ENCODE peak calls at places on chromosomes 7 and 10, in nine cellular contexts. One of them, this sample, is unnamed.

GRCh38 chr10:58743466-58744115 is 230.9 kb downstream of the BICC1 start:
- DNase-seq in keratinocyte: no peak
- DNase-seq in mesenchymal stem cell: peak
- DNase-seq in transverse colon: no peak
- DNase-seq in foreskin keratinocyte: no peak
- DNase-seq in IMR-90: peak
- DNase-seq in cardiac muscle cell: peak
- DNase-seq in heart right ventricle: no peak
- DNase-seq in K562: no peak
- DNase-seq in this sample: no peak

GRCh38 chr10:82242778-82243177 is 367.8 kb downstream of the NRG3 start:
- DNase-seq in keratinocyte: no peak
- DNase-seq in heart right ventricle: no peak
- DNase-seq in mesenchymal stem cell: no peak
- DNase-seq in foreskin keratinocyte: no peak
- DNase-seq in transverse colon: peak
- DNase-seq in cardiac muscle cell: no peak
- DNase-seq in K562: no peak
- DNase-seq in IMR-90: no peak
- DNase-seq in this sample: no peak

GRCh38 chr7:105268511-105269392 is 120.0 kb downstream of the SRPK2 start:
- DNase-seq in IMR-90: peak
- DNase-seq in transverse colon: no peak
- DNase-seq in heart right ventricle: no peak
- DNase-seq in keratinocyte: peak
- DNase-seq in K562: no peak
- DNase-seq in cardiac muscle cell: peak
- DNase-seq in foreskin keratinocyte: peak
- DNase-seq in mesenchymal stem cell: peak
- DNase-seq in this sample: no peak

GRCh38 chr7:74292757-74293576 is 3.8 kb downstream of the CLIP2 start:
- DNase-seq in mesenchymal stem cell: no peak
- DNase-seq in cardiac muscle cell: no peak
- DNase-seq in foreskin keratinocyte: no peak
- DNase-seq in transverse colon: peak
- DNase-seq in IMR-90: no peak
- DNase-seq in keratinocyte: no peak
- DNase-seq in heart right ventricle: no peak
- DNase-seq in K562: peak
- DNase-seq in this sample: no peak

GRCh38 chr7:140060788-140061606 is 1.8 kb downstream of the PARP12 start:
- DNase-seq in keratinocyte: no peak
- DNase-seq in IMR-90: peak
- DNase-seq in K562: no peak
- DNase-seq in cardiac muscle cell: peak
- DNase-seq in heart right ventricle: peak
- DNase-seq in mesenchymal stem cell: peak
- DNase-seq in foreskin keratinocyte: peak
- DNase-seq in transverse colon: peak
- DNase-seq in this sample: no peak

GRCh38 chr10:35005868-35006267 is 84.3 kb downstream of the CUL2 start:
- DNase-seq in heart right ventricle: no peak
- DNase-seq in keratinocyte: peak
- DNase-seq in K562: no peak
- DNase-seq in foreskin keratinocyte: peak
- DNase-seq in IMR-90: peak
- DNase-seq in cardiac muscle cell: peak
- DNase-seq in mesenchymal stem cell: peak
- DNase-seq in transverse colon: no peak
- DNase-seq in this sample: no peak

GRCh38 chr10:27319752-27320561 is 79.4 kb upstream of the ACBD5 start:
- DNase-seq in foreskin keratinocyte: peak
- DNase-seq in heart right ventricle: peak
- DNase-seq in IMR-90: peak
- DNase-seq in cardiac muscle cell: peak
- DNase-seq in K562: peak
- DNase-seq in transverse colon: peak
- DNase-seq in keratinocyte: peak
- DNase-seq in mesenchymal stem cell: peak
- DNase-seq in this sample: no peak

GRCh38 chr7:40474790-40475680 is 340.2 kb downstream of the SUGCT start:
- DNase-seq in heart right ventricle: no peak
- DNase-seq in IMR-90: no peak
- DNase-seq in transverse colon: no peak
- DNase-seq in mesenchymal stem cell: no peak
- DNase-seq in foreskin keratinocyte: no peak
- DNase-seq in keratinocyte: no peak
- DNase-seq in K562: no peak
- DNase-seq in cardiac muscle cell: no peak
- DNase-seq in this sample: no peak

GRCh38 chr10:87613766-87614165 is 45.9 kb upstream of the PAPSS2 start:
- DNase-seq in keratinocyte: no peak
- DNase-seq in IMR-90: peak
- DNase-seq in heart right ventricle: no peak
- DNase-seq in cardiac muscle cell: no peak
- DNase-seq in foreskin keratinocyte: no peak
- DNase-seq in transverse colon: no peak
- DNase-seq in K562: no peak
- DNase-seq in mesenchymal stem cell: no peak
- DNase-seq in this sample: no peak

GRCh38 chr10:3225589-3225988 is 53.0 kb upstream of the PITRM1 start:
- DNase-seq in foreskin keratinocyte: peak
- DNase-seq in transverse colon: no peak
- DNase-seq in cardiac muscle cell: peak
- DNase-seq in keratinocyte: peak
- DNase-seq in mesenchymal stem cell: peak
- DNase-seq in heart right ventricle: no peak
- DNase-seq in IMR-90: peak
- DNase-seq in K562: no peak
- DNase-seq in this sample: no peak

GRCh38 chr10:103711351-103711994 is 143.9 kb downstream of the SH3PXD2A start:
- DNase-seq in K562: no peak
- DNase-seq in mesenchymal stem cell: no peak
- DNase-seq in keratinocyte: no peak
- DNase-seq in foreskin keratinocyte: no peak
- DNase-seq in transverse colon: no peak
- DNase-seq in IMR-90: no peak
- DNase-seq in cardiac muscle cell: no peak
- DNase-seq in heart right ventricle: no peak
- DNase-seq in this sample: no peak

GRCh38 chr7:74412603-74413002 is 41.1 kb upstream of the GTF2IRD1 start:
- DNase-seq in keratinocyte: no peak
- DNase-seq in foreskin keratinocyte: no peak
- DNase-seq in IMR-90: peak
- DNase-seq in K562: peak
- DNase-seq in mesenchymal stem cell: peak
- DNase-seq in cardiac muscle cell: peak
- DNase-seq in transverse colon: no peak
- DNase-seq in heart right ventricle: no peak
- DNase-seq in this sample: no peak

GRCh38 chr7:87934699-87935372 is 785 bp downstream of the ADAM22 start:
- DNase-seq in cardiac muscle cell: peak
- DNase-seq in heart right ventricle: no peak
- DNase-seq in foreskin keratinocyte: peak
- DNase-seq in mesenchymal stem cell: peak
- DNase-seq in transverse colon: peak
- DNase-seq in IMR-90: no peak
- DNase-seq in K562: no peak
- DNase-seq in keratinocyte: no peak
- DNase-seq in this sample: peak

GRCh38 chr7:92880212-92881090 is 44.1 kb upstream of the CDK6 start:
- DNase-seq in K562: no peak
- DNase-seq in cardiac muscle cell: peak
- DNase-seq in heart right ventricle: no peak
- DNase-seq in IMR-90: no peak
- DNase-seq in mesenchymal stem cell: no peak
- DNase-seq in foreskin keratinocyte: no peak
- DNase-seq in transverse colon: no peak
- DNase-seq in keratinocyte: no peak
- DNase-seq in this sample: peak

GRCh38 chr10:70771311-70772194 is 13.6 kb downstream of the TBATA start:
- DNase-seq in IMR-90: no peak
- DNase-seq in transverse colon: no peak
- DNase-seq in cardiac muscle cell: no peak
- DNase-seq in K562: no peak
- DNase-seq in mesenchymal stem cell: no peak
- DNase-seq in keratinocyte: no peak
- DNase-seq in heart right ventricle: no peak
- DNase-seq in foreskin keratinocyte: no peak
- DNase-seq in this sample: no peak

GRCh38 chr7:112763298-112763697 is 26.9 kb downstream of the TMEM168 start:
- DNase-seq in IMR-90: no peak
- DNase-seq in foreskin keratinocyte: no peak
- DNase-seq in cardiac muscle cell: no peak
- DNase-seq in keratinocyte: no peak
- DNase-seq in transverse colon: no peak
- DNase-seq in heart right ventricle: no peak
- DNase-seq in K562: no peak
- DNase-seq in mesenchymal stem cell: no peak
- DNase-seq in this sample: no peak

GRCh38 chr10:26860026-26860541 is 674 bp downstream of the ABI1 start:
- DNase-seq in mesenchymal stem cell: peak
- DNase-seq in keratinocyte: no peak
- DNase-seq in foreskin keratinocyte: peak
- DNase-seq in IMR-90: peak
- DNase-seq in cardiac muscle cell: peak
- DNase-seq in heart right ventricle: peak
- DNase-seq in transverse colon: peak
- DNase-seq in K562: peak
- DNase-seq in this sample: peak

GRCh38 chr7:71645836-71646235 is 513.9 kb downstream of the GALNT17 start:
- DNase-seq in mesenchymal stem cell: no peak
- DNase-seq in cardiac muscle cell: no peak
- DNase-seq in heart right ventricle: no peak
- DNase-seq in keratinocyte: no peak
- DNase-seq in IMR-90: no peak
- DNase-seq in foreskin keratinocyte: peak
- DNase-seq in K562: no peak
- DNase-seq in transverse colon: no peak
- DNase-seq in this sample: no peak

GRCh38 chr10:21238044-21238443 is 287.4 kb downstream of the SKIDA1 start:
- DNase-seq in heart right ventricle: no peak
- DNase-seq in mesenchymal stem cell: no peak
- DNase-seq in cardiac muscle cell: no peak
- DNase-seq in IMR-90: no peak
- DNase-seq in K562: no peak
- DNase-seq in keratinocyte: no peak
- DNase-seq in transverse colon: no peak
- DNase-seq in foreskin keratinocyte: no peak
- DNase-seq in this sample: no peak

GRCh38 chr7:26850193-26850651 is 14.2 kb downstream of the SKAP2 start:
- DNase-seq in cardiac muscle cell: no peak
- DNase-seq in foreskin keratinocyte: peak
- DNase-seq in K562: peak
- DNase-seq in transverse colon: no peak
- DNase-seq in heart right ventricle: no peak
- DNase-seq in mesenchymal stem cell: no peak
- DNase-seq in IMR-90: peak
- DNase-seq in keratinocyte: no peak
- DNase-seq in this sample: no peak
- H3K27ac ChIP-seq in cardiac muscle cell: no peak
- H3K27ac ChIP-seq in foreskin keratinocyte: peak
- H3K27ac ChIP-seq in K562: peak
- H3K27ac ChIP-seq in transverse colon: no peak
- H3K27ac ChIP-seq in heart right ventricle: no peak
- H3K27ac ChIP-seq in mesenchymal stem cell: no peak
- H3K27ac ChIP-seq in IMR-90: no peak
- H3K27ac ChIP-seq in keratinocyte: peak
- H3K27ac ChIP-seq in this sample: no peak

GRCh38 chr7:24943096-24943948 is 36.7 kb downstream of the OSBPL3 start:
- DNase-seq in K562: no peak
- DNase-seq in cardiac muscle cell: no peak
- DNase-seq in keratinocyte: no peak
- DNase-seq in mesenchymal stem cell: no peak
- DNase-seq in heart right ventricle: no peak
- DNase-seq in IMR-90: no peak
- DNase-seq in transverse colon: no peak
- DNase-seq in foreskin keratinocyte: no peak
- DNase-seq in this sample: no peak
- H3K27ac ChIP-seq in K562: no peak
- H3K27ac ChIP-seq in cardiac muscle cell: no peak
- H3K27ac ChIP-seq in keratinocyte: no peak
- H3K27ac ChIP-seq in mesenchymal stem cell: no peak
- H3K27ac ChIP-seq in heart right ventricle: no peak
- H3K27ac ChIP-seq in IMR-90: no peak
- H3K27ac ChIP-seq in transverse colon: no peak
- H3K27ac ChIP-seq in foreskin keratinocyte: no peak
- H3K27ac ChIP-seq in this sample: no peak

GRCh38 chr10:52488606-52489485 is 174.8 kb downstream of the DKK1 start:
- DNase-seq in K562: no peak
- DNase-seq in mesenchymal stem cell: peak
- DNase-seq in transverse colon: no peak
- DNase-seq in foreskin keratinocyte: peak
- DNase-seq in heart right ventricle: no peak
- DNase-seq in keratinocyte: no peak
- DNase-seq in IMR-90: peak
- DNase-seq in cardiac muscle cell: peak
- DNase-seq in this sample: no peak
- H3K27ac ChIP-seq in K562: no peak
- H3K27ac ChIP-seq in mesenchymal stem cell: no peak
- H3K27ac ChIP-seq in transverse colon: no peak
- H3K27ac ChIP-seq in foreskin keratinocyte: peak
- H3K27ac ChIP-seq in heart right ventricle: no peak
- H3K27ac ChIP-seq in keratinocyte: peak
- H3K27ac ChIP-seq in IMR-90: peak
- H3K27ac ChIP-seq in cardiac muscle cell: no peak
- H3K27ac ChIP-seq in this sample: no peak

GRCh38 chr7:50203521-50203920 is 101.0 kb upstream of the IKZF1 start:
- DNase-seq in K562: no peak
- DNase-seq in mesenchymal stem cell: no peak
- DNase-seq in transverse colon: no peak
- DNase-seq in keratinocyte: no peak
- DNase-seq in heart right ventricle: no peak
- DNase-seq in cardiac muscle cell: no peak
- DNase-seq in IMR-90: no peak
- DNase-seq in foreskin keratinocyte: no peak
- DNase-seq in this sample: no peak

GRCh38 chr7:50196719-50197118 is 103.7 kb upstream of the ZPBP start:
- DNase-seq in heart right ventricle: no peak
- DNase-seq in foreskin keratinocyte: no peak
- DNase-seq in keratinocyte: no peak
- DNase-seq in cardiac muscle cell: no peak
- DNase-seq in transverse colon: no peak
- DNase-seq in IMR-90: no peak
- DNase-seq in mesenchymal stem cell: no peak
- DNase-seq in K562: no peak
- DNase-seq in this sample: no peak

GRCh38 chr7:50202052-50202555 is 102.4 kb upstream of the IKZF1 start:
- DNase-seq in transverse colon: no peak
- DNase-seq in foreskin keratinocyte: no peak
- DNase-seq in heart right ventricle: no peak
- DNase-seq in K562: no peak
- DNase-seq in cardiac muscle cell: no peak
- DNase-seq in mesenchymal stem cell: no peak
- DNase-seq in keratinocyte: no peak
- DNase-seq in IMR-90: no peak
- DNase-seq in this sample: no peak

GRCh38 chr7:50199824-50200223 is 104.7 kb upstream of the IKZF1 start:
- DNase-seq in cardiac muscle cell: no peak
- DNase-seq in keratinocyte: no peak
- DNase-seq in transverse colon: no peak
- DNase-seq in IMR-90: no peak
- DNase-seq in foreskin keratinocyte: no peak
- DNase-seq in heart right ventricle: no peak
- DNase-seq in K562: no peak
- DNase-seq in mesenchymal stem cell: no peak
- DNase-seq in this sample: no peak

GRCh38 chr7:50197547-50197946 is 104.5 kb upstream of the ZPBP start:
- DNase-seq in heart right ventricle: no peak
- DNase-seq in mesenchymal stem cell: no peak
- DNase-seq in cardiac muscle cell: no peak
- DNase-seq in K562: peak
- DNase-seq in keratinocyte: no peak
- DNase-seq in transverse colon: no peak
- DNase-seq in IMR-90: no peak
- DNase-seq in foreskin keratinocyte: peak
- DNase-seq in this sample: peak
- H3K27ac ChIP-seq in heart right ventricle: no peak
- H3K27ac ChIP-seq in mesenchymal stem cell: no peak
- H3K27ac ChIP-seq in cardiac muscle cell: no peak
- H3K27ac ChIP-seq in K562: no peak
- H3K27ac ChIP-seq in keratinocyte: no peak
- H3K27ac ChIP-seq in transverse colon: no peak
- H3K27ac ChIP-seq in IMR-90: no peak
- H3K27ac ChIP-seq in foreskin keratinocyte: no peak
- H3K27ac ChIP-seq in this sample: no peak